ENCODE peak calls at places on chromosomes 11 and 22, in ten cellular contexts. B is endodermal cell; J is NCI-H748 treated with DMSO at 0.1 percent for 48 hours; P is stimulated activated CD4-positive, alpha-beta T cell treated with anti-CD3 and anti-CD28 coated beads, Interleukin-1b, Interleukin-23, amount 100 ng/mL, for 4 hours; A is pancreas; Q is GM23338; Y is epithelial cell of esophagus; M is GM12891; R is NCI-H1436 treated with DMSO at 0.1 percent for 48 hours; X is kidney glomerular epithelial cell. K is an unnamed sample.

GRCh38 chr11:12224537-12224893 is 114.1 kb downstream of the MICAL2 start:
- DNase-seq in R (no peak), Q (no peak), J (no peak), X (no peak), B (no peak), A (peak; percentile 62), P (peak; percentile 54), M (peak; percentile 56), Y (peak; percentile 76), K (no peak)

GRCh38 chr11:76620471-76620870 is 50.1 kb downstream of the LRRC32 start:
- DNase-seq in M (no peak), R (no peak), Q (no peak), P (no peak), X (peak; percentile 7), J (no peak), A (no peak), B (no peak), Y (no peak), K (no peak)

GRCh38 chr11:33802414-33802950 is 28.2 kb upstream of the FBXO3 start:
- DNase-seq in J (no peak), M (no peak), Y (peak; percentile 93), X (peak; percentile 85), B (peak; percentile 95), P (no peak), Q (peak; percentile 97), A (peak; percentile 49), R (no peak), K (no peak)

GRCh38 chr22:35560366-35560765 is 19.7 kb downstream of the RASD2 start:
- DNase-seq in Y (no peak), B (no peak), P (no peak), R (no peak), J (no peak), M (no peak), Q (no peak), X (no peak), A (no peak), K (no peak)

GRCh38 chr22:50470491-50470890 is 4.3 kb downstream of the SBF1 start:
- DNase-seq in J (no peak), B (no peak), M (no peak), P (no peak), X (no peak), R (no peak), Q (no peak), A (no peak), Y (peak; percentile 29), K (no peak)

GRCh38 chr11:96736591-96736990 is 346.8 kb downstream of the JRKL start:
- DNase-seq in A (no peak), R (no peak), B (no peak), X (no peak), M (no peak), Y (no peak), Q (no peak), J (no peak), P (no peak), K (no peak)

GRCh38 chr11:92495107-92495793 is 270.6 kb downstream of the FAT3 start:
- DNase-seq in A (peak; percentile 39), X (no peak), P (no peak), J (no peak), B (no peak), R (no peak), M (no peak), Y (no peak), Q (no peak), K (no peak)

GRCh38 chr11:3878036-3878584 is 22.6 kb downstream of the STIM1 start:
- DNase-seq in A (no peak), Q (no peak), R (no peak), J (no peak), B (no peak), X (no peak), Y (no peak), P (no peak), M (no peak), K (no peak)

GRCh38 chr11:83760942-83761341 is 474.8 kb upstream of the CCDC90B start:
- DNase-seq in J (no peak), M (no peak), B (no peak), Y (no peak), Q (no peak), A (no peak), P (no peak), X (no peak), R (no peak), K (no peak)

GRCh38 chr11:82631722-82632630 is 101.7 kb downstream of the FAM181B start:
- DNase-seq in Y (peak; percentile 39), Q (no peak), X (peak; percentile 21), A (no peak), M (no peak), B (no peak), R (no peak), J (no peak), P (no peak), K (no peak)

GRCh38 chr11:67700548-67701262 is 26.3 kb upstream of the ALDH3B2 start:
- DNase-seq in P (no peak), B (no peak), A (no peak), X (no peak), M (no peak), J (peak; percentile 60), R (no peak), Q (no peak), Y (peak; percentile 74), K (no peak)

GRCh38 chr22:38760477-38761201 is 4.8 kb upstream of the SUN2 start:
- DNase-seq in M (no peak), P (no peak), J (no peak), R (peak; percentile 59), X (no peak), Q (no peak), A (no peak), Y (no peak), B (no peak), K (no peak)

GRCh38 chr22:38014083-38014482 is 29.7 kb upstream of the SOX10 start:
- DNase-seq in Q (no peak), Y (no peak), M (no peak), B (no peak), P (no peak), A (no peak), R (no peak), J (no peak), X (no peak), K (no peak)

GRCh38 chr11:94525933-94526332 is 13.7 kb downstream of the C11orf97 start:
- DNase-seq in R (no peak), A (peak; percentile 55), B (no peak), P (no peak), M (no peak), Q (peak; percentile 14), Y (peak; percentile 64), J (no peak), X (peak; percentile 71), K (no peak)

GRCh38 chr11:117239295-117239694 is 6.8 kb downstream of the RNF214 start:
- DNase-seq in R (no peak), M (no peak), B (no peak), A (no peak), P (no peak), J (no peak), Q (no peak), X (peak; percentile 56), Y (peak; percentile 82), K (no peak)

GRCh38 chr11:69403556-69404215 is 77.8 kb upstream of the LINC01488 start:
- DNase-seq in Y (peak; percentile 11), B (no peak), A (no peak), R (no peak), J (no peak), Q (no peak), X (no peak), P (no peak), M (no peak), K (no peak)

GRCh38 chr22:23074451-23074850 is 4.1 kb downstream of the GNAZ start:
- DNase-seq in J (no peak), P (no peak), B (no peak), M (no peak), X (no peak), Y (no peak), R (no peak), A (no peak), Q (no peak), K (no peak)

GRCh38 chr11:34242037-34242625 is 115.7 kb downstream of the ABTB2 start:
- DNase-seq in Y (peak; percentile 72), Q (no peak), R (no peak), P (no peak), A (no peak), B (no peak), J (no peak), X (peak; percentile 89), M (no peak), K (no peak)

GRCh38 chr11:113373306-113373705 is 14.3 kb upstream of the ANKK1 start:
- DNase-seq in B (no peak), R (no peak), Y (peak; percentile 91), M (no peak), P (no peak), A (no peak), Q (no peak), J (no peak), X (no peak), K (no peak)

GRCh38 chr11:75450826-75451783 is 18.1 kb upstream of the KLHL35 start:
- DNase-seq in Y (no peak), A (no peak), M (peak; percentile 53), P (peak; percentile 26), X (no peak), Q (peak; percentile 89), B (peak; percentile 92), R (no peak), J (peak; percentile 8), K (no peak)

GRCh38 chr22:17358394-17358793 is 10.9 kb upstream of the CECR2 start:
- DNase-seq in Y (no peak), P (no peak), M (no peak), Q (no peak), R (no peak), A (no peak), J (no peak), B (peak; percentile 45), X (no peak), K (no peak)

GRCh38 chr11:76689861-76690260 is 19.3 kb upstream of the LRRC32 start:
- DNase-seq in X (no peak), B (no peak), P (no peak), Q (no peak), J (no peak), A (no peak), Y (no peak), R (no peak), M (no peak), K (no peak)

GRCh38 chr11:3995949-3996554 is 98.5 kb upstream of the RRM1 start:
- DNase-seq in R (no peak), J (no peak), M (no peak), X (no peak), B (no peak), P (no peak), A (no peak), Q (no peak), Y (no peak), K (no peak)

GRCh38 chr22:28821452-28821851 is 21.1 kb upstream of the XBP1 start:
- DNase-seq in B (no peak), Y (no peak), P (no peak), R (no peak), Q (no peak), A (no peak), X (no peak), M (no peak), J (no peak), K (no peak)

GRCh38 chr11:114909866-114910265 is 231.5 kb downstream of the NXPE2 start:
- DNase-seq in J (no peak), Q (peak; percentile 57), A (no peak), X (no peak), P (no peak), B (peak; percentile 85), Y (no peak), R (no peak), M (no peak), K (no peak)

GRCh38 chr11:76769645-76770586 is 13.2 kb upstream of the TSKU start:
- DNase-seq in A (peak; percentile 72), B (peak; percentile 86), J (no peak), M (no peak), X (no peak), Y (no peak), Q (no peak), R (no peak), P (no peak), K (no peak)

GRCh38 chr22:46547883-46548244 is 10.4 kb upstream of the CELSR1 start:
- DNase-seq in J (no peak), X (peak; percentile 48), M (no peak), Y (peak; percentile 70), A (peak; percentile 61), B (peak; percentile 36), R (no peak), P (no peak), Q (no peak), K (no peak)

GRCh38 chr11:122354029-122354697 is 238.1 kb upstream of the BLID start:
- DNase-seq in J (no peak), Q (no peak), R (no peak), M (no peak), Y (no peak), X (no peak), B (no peak), A (no peak), P (no peak), K (no peak)

K was measured in mesenteric fat pad.